ENCODE peak calls at places on chromosomes 5 and 9, in ten cellular contexts. One of them, this sample, is unnamed.

GRCh38 chr5:74684900-74685851 is at the start of gene HEXB:
- DNase-seq in AG08395: peak; percentile 94
- DNase-seq in epithelial cell of prostate: no peak
- DNase-seq in aorta: peak; percentile 96
- DNase-seq in stimulated activated CD4-positive, alpha-beta T cell treated with anti-CD3 and anti-CD28 coated beads, Interleukin-15, amount 100 ng/mL, for 1 hour: peak; percentile 67
- DNase-seq in activated T-cell treated with anti-CD3 and anti-CD28 coated beads for 24 hours: peak; percentile 77
- DNase-seq in fibroblast of pulmonary artery: peak; percentile 80
- DNase-seq in thyroid gland: peak; percentile 93
- DNase-seq in RPMI8226: peak; percentile 92
- DNase-seq in AG08396: peak; percentile 94
- DNase-seq in this sample: peak; percentile 94

GRCh38 chr5:63923914-63924313 is 38.3 kb downstream of the HTR1A start:
- DNase-seq in AG08395: no peak
- DNase-seq in epithelial cell of prostate: peak; percentile 46
- DNase-seq in aorta: no peak
- DNase-seq in stimulated activated CD4-positive, alpha-beta T cell treated with anti-CD3 and anti-CD28 coated beads, Interleukin-15, amount 100 ng/mL, for 1 hour: no peak
- DNase-seq in activated T-cell treated with anti-CD3 and anti-CD28 coated beads for 24 hours: no peak
- DNase-seq in fibroblast of pulmonary artery: no peak
- DNase-seq in thyroid gland: no peak
- DNase-seq in RPMI8226: no peak
- DNase-seq in AG08396: no peak
- DNase-seq in this sample: peak; percentile 85

GRCh38 chr5:37867634-37868033 is 27.8 kb upstream of the GDNF start:
- DNase-seq in AG08395: peak; percentile 11
- DNase-seq in epithelial cell of prostate: no peak
- DNase-seq in aorta: no peak
- DNase-seq in stimulated activated CD4-positive, alpha-beta T cell treated with anti-CD3 and anti-CD28 coated beads, Interleukin-15, amount 100 ng/mL, for 1 hour: no peak
- DNase-seq in activated T-cell treated with anti-CD3 and anti-CD28 coated beads for 24 hours: no peak
- DNase-seq in fibroblast of pulmonary artery: peak; percentile 23
- DNase-seq in thyroid gland: no peak
- DNase-seq in RPMI8226: no peak
- DNase-seq in AG08396: peak; percentile 32
- DNase-seq in this sample: no peak

GRCh38 chr5:109580225-109580624 is 109.5 kb upstream of the MAN2A1 start:
- DNase-seq in AG08395: no peak
- DNase-seq in epithelial cell of prostate: no peak
- DNase-seq in aorta: no peak
- DNase-seq in stimulated activated CD4-positive, alpha-beta T cell treated with anti-CD3 and anti-CD28 coated beads, Interleukin-15, amount 100 ng/mL, for 1 hour: no peak
- DNase-seq in activated T-cell treated with anti-CD3 and anti-CD28 coated beads for 24 hours: no peak
- DNase-seq in fibroblast of pulmonary artery: no peak
- DNase-seq in thyroid gland: no peak
- DNase-seq in RPMI8226: no peak
- DNase-seq in AG08396: no peak
- DNase-seq in this sample: no peak

GRCh38 chr5:16464664-16465543 is 696 bp downstream of the ZNF622 start:
- DNase-seq in AG08395: no peak
- DNase-seq in epithelial cell of prostate: no peak
- DNase-seq in aorta: no peak
- DNase-seq in stimulated activated CD4-positive, alpha-beta T cell treated with anti-CD3 and anti-CD28 coated beads, Interleukin-15, amount 100 ng/mL, for 1 hour: no peak
- DNase-seq in activated T-cell treated with anti-CD3 and anti-CD28 coated beads for 24 hours: no peak
- DNase-seq in fibroblast of pulmonary artery: no peak
- DNase-seq in thyroid gland: no peak
- DNase-seq in RPMI8226: no peak
- DNase-seq in AG08396: no peak
- DNase-seq in this sample: no peak

GRCh38 chr5:42718591-42718990 is 38.0 kb upstream of the CCDC152 start:
- DNase-seq in AG08395: peak; percentile 14
- DNase-seq in epithelial cell of prostate: no peak
- DNase-seq in aorta: no peak
- DNase-seq in stimulated activated CD4-positive, alpha-beta T cell treated with anti-CD3 and anti-CD28 coated beads, Interleukin-15, amount 100 ng/mL, for 1 hour: no peak
- DNase-seq in activated T-cell treated with anti-CD3 and anti-CD28 coated beads for 24 hours: no peak
- DNase-seq in fibroblast of pulmonary artery: peak; percentile 10
- DNase-seq in thyroid gland: no peak
- DNase-seq in RPMI8226: peak; percentile 53
- DNase-seq in AG08396: no peak
- DNase-seq in this sample: no peak

GRCh38 chr5:159135896-159136531 is 36.3 kb upstream of the EBF1 start:
- DNase-seq in AG08395: peak; percentile 60
- DNase-seq in epithelial cell of prostate: peak; percentile 34
- DNase-seq in aorta: peak; percentile 40
- DNase-seq in stimulated activated CD4-positive, alpha-beta T cell treated with anti-CD3 and anti-CD28 coated beads, Interleukin-15, amount 100 ng/mL, for 1 hour: no peak
- DNase-seq in activated T-cell treated with anti-CD3 and anti-CD28 coated beads for 24 hours: no peak
- DNase-seq in fibroblast of pulmonary artery: peak; percentile 30
- DNase-seq in thyroid gland: no peak
- DNase-seq in RPMI8226: no peak
- DNase-seq in AG08396: peak; percentile 35
- DNase-seq in this sample: no peak

GRCh38 chr5:148849461-148849860 is 23.1 kb downstream of the ADRB2 start:
- DNase-seq in AG08395: no peak
- DNase-seq in epithelial cell of prostate: no peak
- DNase-seq in aorta: no peak
- DNase-seq in stimulated activated CD4-positive, alpha-beta T cell treated with anti-CD3 and anti-CD28 coated beads, Interleukin-15, amount 100 ng/mL, for 1 hour: no peak
- DNase-seq in activated T-cell treated with anti-CD3 and anti-CD28 coated beads for 24 hours: peak; percentile 4
- DNase-seq in fibroblast of pulmonary artery: no peak
- DNase-seq in thyroid gland: no peak
- DNase-seq in RPMI8226: no peak
- DNase-seq in AG08396: no peak
- DNase-seq in this sample: peak; percentile 13

GRCh38 chr5:126872558-126873349 is 95.8 kb downstream of the LMNB1 start:
- DNase-seq in AG08395: no peak
- DNase-seq in epithelial cell of prostate: no peak
- DNase-seq in aorta: no peak
- DNase-seq in stimulated activated CD4-positive, alpha-beta T cell treated with anti-CD3 and anti-CD28 coated beads, Interleukin-15, amount 100 ng/mL, for 1 hour: no peak
- DNase-seq in activated T-cell treated with anti-CD3 and anti-CD28 coated beads for 24 hours: no peak
- DNase-seq in fibroblast of pulmonary artery: no peak
- DNase-seq in thyroid gland: no peak
- DNase-seq in RPMI8226: no peak
- DNase-seq in AG08396: no peak
- DNase-seq in this sample: no peak

GRCh38 chr9:21591221-21592062 is 109.3 kb upstream of the IFNE start:
- DNase-seq in AG08395: peak; percentile 95
- DNase-seq in epithelial cell of prostate: peak; percentile 95
- DNase-seq in aorta: peak; percentile 78
- DNase-seq in stimulated activated CD4-positive, alpha-beta T cell treated with anti-CD3 and anti-CD28 coated beads, Interleukin-15, amount 100 ng/mL, for 1 hour: no peak
- DNase-seq in activated T-cell treated with anti-CD3 and anti-CD28 coated beads for 24 hours: peak; percentile 52
- DNase-seq in fibroblast of pulmonary artery: peak; percentile 99
- DNase-seq in thyroid gland: peak; percentile 65
- DNase-seq in RPMI8226: peak; percentile 79
- DNase-seq in AG08396: peak; percentile 89
- DNase-seq in this sample: peak; percentile 17

GRCh38 chr9:81146684-81147337 is 542.5 kb downstream of the TLE1 start:
- DNase-seq in AG08395: no peak
- DNase-seq in epithelial cell of prostate: peak; percentile 41
- DNase-seq in aorta: no peak
- DNase-seq in stimulated activated CD4-positive, alpha-beta T cell treated with anti-CD3 and anti-CD28 coated beads, Interleukin-15, amount 100 ng/mL, for 1 hour: no peak
- DNase-seq in activated T-cell treated with anti-CD3 and anti-CD28 coated beads for 24 hours: no peak
- DNase-seq in fibroblast of pulmonary artery: peak; percentile 4
- DNase-seq in thyroid gland: peak; percentile 25
- DNase-seq in RPMI8226: no peak
- DNase-seq in AG08396: peak; percentile 29
- DNase-seq in this sample: no peak